ENCODE peak calls at places on chromosome 3, in four cellular contexts. E is endothelial cell; F is MM.1S; Q is CD8-positive, alpha-beta memory T cell. N is an unnamed sample.

GRCh38 chr3:10570196-10570946 is 65.0 kb upstream of the ATP2B2 start:
- DNase-seq in E (no peak), F (no peak), Q (no peak), N (no peak)

GRCh38 chr3:184608209-184608608 is 46.6 kb downstream of the EPHB3 start:
- DNase-seq in E (no peak), F (no peak), Q (peak), N (no peak)

GRCh38 chr3:71262368-71263265 is 320.9 kb downstream of the FOXP1 start:
- DNase-seq in E (no peak), F (peak), Q (no peak), N (no peak)

GRCh38 chr3:20185364-20185732 is 658 bp downstream of the SGO1 start:
- DNase-seq in E (peak), F (peak), Q (peak), N (no peak)

GRCh38 chr3:37628711-37629301 is 232.9 kb upstream of the CTDSPL start:
- DNase-seq in E (no peak), F (no peak), Q (no peak), N (no peak)

GRCh38 chr3:188006726-188007393 is 147.1 kb upstream of the LPP start:
- DNase-seq in E (no peak), F (no peak), Q (no peak), N (peak)

GRCh38 chr3:69012836-69013255 is 638 bp downstream of the EOGT start:
- DNase-seq in E (peak), F (peak), Q (no peak), N (peak)

GRCh38 chr3:174253221-174253620 is 605.9 kb upstream of the NAALADL2 start:
- DNase-seq in E (no peak), F (no peak), Q (no peak), N (no peak)

GRCh38 chr3:123246846-123247245 is 45.1 kb downstream of the SEC22A start:
- DNase-seq in E (no peak), F (no peak), Q (no peak), N (peak)

GRCh38 chr3:150379469-150379868 is 28.6 kb upstream of the TSC22D2 start:
- DNase-seq in E (no peak), F (no peak), Q (no peak), N (no peak)

N was measured in retina.